ENCODE peak calls at places on chromosome 13, in five cellular contexts. Z is K562, E is SK-N-SH, X is HCT116, F is H1. B is an unnamed sample.

GRCh38 chr13:68944272-68944671 is 1163.4 kb upstream of the ATXN8OS start:
- DNase-seq in F (no peak), X (no peak), Z (no peak), E (peak; percentile 16), B (no peak)

GRCh38 chr13:49791214-49791752 is 1.2 kb downstream of the KPNA3 start:
- DNase-seq in X (no peak), F (no peak), E (peak; percentile 26), Z (no peak), B (peak; percentile 58)

GRCh38 chr13:110799246-110800236 is 86.0 kb downstream of the ING1 start:
- DNase-seq in X (no peak), Z (no peak), E (no peak), F (no peak), B (no peak)

GRCh38 chr13:38636756-38637155 is 50.1 kb upstream of the FREM2 start:
- DNase-seq in X (no peak), F (no peak), E (no peak), Z (no peak), B (no peak)

GRCh38 chr13:111062305-111062704 is 52.8 kb upstream of the ARHGEF7 start:
- DNase-seq in E (no peak), X (no peak), F (no peak), Z (no peak), B (no peak)

GRCh38 chr13:46992383-46992952 is 95.6 kb upstream of the HTR2A start:
- DNase-seq in X (peak; percentile 16), E (no peak), Z (peak; percentile 13), F (no peak), B (no peak)

GRCh38 chr13:33015791-33016323 is 366 bp upstream of the KL start:
- DNase-seq in X (no peak), Z (no peak), E (no peak), F (no peak), B (no peak)

GRCh38 chr13:108408670-108409069 is 139.2 kb downstream of the TNFSF13B start:
- DNase-seq in E (no peak), X (no peak), F (no peak), Z (no peak), B (no peak)

GRCh38 chr13:96091164-96091931 is 1.4 kb downstream of the HS6ST3 start:
- DNase-seq in F (no peak), X (no peak), E (peak; percentile 46), Z (no peak), B (peak; percentile 45)

GRCh38 chr13:54536112-54536511 is 1507.5 kb downstream of the OLFM4 start:
- DNase-seq in X (no peak), Z (no peak), F (no peak), E (peak; percentile 1), B (no peak)

GRCh38 chr13:23608138-23608537 is 37.9 kb downstream of the TNFRSF19 start:
- DNase-seq in X (no peak), E (no peak), Z (no peak), F (no peak), B (no peak)

GRCh38 chr13:23610966-23611486 is 40.8 kb downstream of the TNFRSF19 start:
- DNase-seq in Z (no peak), X (no peak), F (no peak), E (no peak), B (no peak)

GRCh38 chr13:23610187-23610576 is 40.0 kb downstream of the TNFRSF19 start:
- DNase-seq in F (no peak), E (no peak), X (no peak), Z (no peak), B (no peak)

GRCh38 chr13:23608704-23609413 is 38.6 kb downstream of the TNFRSF19 start:
- DNase-seq in E (peak; percentile 75), Z (no peak), X (no peak), F (no peak), B (no peak)

GRCh38 chr13:23609414-23610186 is 39.4 kb downstream of the TNFRSF19 start:
- DNase-seq in Z (no peak), X (no peak), F (no peak), E (no peak), B (no peak)
- TF ChIP-seq JUND in Z (no peak), X (no peak), F (no peak), E (no peak), B (no peak)

GRCh38 chr13:99796175-99796819 is 175.3 kb downstream of the ZIC5 start:
- DNase-seq in X (no peak), F (no peak), Z (peak; percentile 33), E (no peak), B (peak; percentile 18)
- TF ChIP-seq JUND in X (no peak), F (no peak), Z (no peak), E (no peak), B (no peak)

GRCh38 chr13:40588101-40588500 is 78.3 kb downstream of the FOXO1 start:
- DNase-seq in Z (no peak), F (no peak), E (no peak), X (no peak), B (no peak)

GRCh38 chr13:40592035-40592434 is 74.4 kb downstream of the FOXO1 start:
- DNase-seq in Z (no peak), X (no peak), F (no peak), E (no peak), B (no peak)

GRCh38 chr13:40591091-40591490 is 75.3 kb downstream of the FOXO1 start:
- DNase-seq in E (no peak), F (no peak), X (no peak), Z (no peak), B (no peak)

GRCh38 chr13:40590112-40590862 is 76.2 kb downstream of the FOXO1 start:
- DNase-seq in F (no peak), E (no peak), Z (no peak), X (no peak), B (no peak)

DNA sequence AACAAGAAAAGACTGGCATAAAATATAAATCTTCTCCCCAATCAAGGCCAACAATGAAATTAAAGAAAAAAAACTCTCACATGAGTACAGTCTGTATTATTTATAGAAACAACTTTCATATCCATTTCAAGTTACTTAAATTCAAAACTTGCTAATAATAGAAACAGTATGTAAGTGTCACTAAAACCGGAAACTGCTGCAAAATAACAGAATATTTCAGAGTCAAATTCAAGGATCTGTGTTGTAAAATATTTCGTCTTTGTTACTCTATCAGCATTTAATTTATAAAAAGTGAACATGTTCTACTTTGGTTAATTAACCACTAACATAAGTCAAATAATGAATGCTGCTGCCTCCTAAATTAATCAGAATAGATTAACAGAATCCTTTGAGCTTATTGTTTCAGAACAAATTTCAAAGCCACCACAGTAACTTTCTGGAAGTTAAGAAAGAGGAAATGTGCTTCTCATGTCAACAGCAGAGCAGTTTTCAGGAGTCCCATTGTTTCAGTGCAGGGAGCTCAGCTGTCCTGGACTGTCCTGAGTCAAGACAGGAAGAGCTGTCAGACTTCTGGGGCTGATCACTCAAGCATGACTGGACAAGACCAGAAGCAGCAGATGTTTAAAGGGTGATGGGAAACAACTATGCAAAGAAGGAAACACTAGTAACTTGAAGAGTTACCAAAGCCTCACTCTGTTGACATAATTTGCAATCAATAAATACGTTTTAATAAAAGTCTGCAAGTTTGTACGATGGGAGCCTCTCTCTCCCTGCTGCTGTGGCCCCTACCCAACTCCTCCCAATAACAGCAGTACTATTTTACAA is 76.9 kb downstream of the FOXO1 start:
- DNase-seq in Z (no peak), X (no peak), E (no peak), F (no peak), B (no peak)
- TF ChIP-seq JUND in Z (no peak), X (no peak), E (no peak), F (no peak), B (no peak)

DNA sequence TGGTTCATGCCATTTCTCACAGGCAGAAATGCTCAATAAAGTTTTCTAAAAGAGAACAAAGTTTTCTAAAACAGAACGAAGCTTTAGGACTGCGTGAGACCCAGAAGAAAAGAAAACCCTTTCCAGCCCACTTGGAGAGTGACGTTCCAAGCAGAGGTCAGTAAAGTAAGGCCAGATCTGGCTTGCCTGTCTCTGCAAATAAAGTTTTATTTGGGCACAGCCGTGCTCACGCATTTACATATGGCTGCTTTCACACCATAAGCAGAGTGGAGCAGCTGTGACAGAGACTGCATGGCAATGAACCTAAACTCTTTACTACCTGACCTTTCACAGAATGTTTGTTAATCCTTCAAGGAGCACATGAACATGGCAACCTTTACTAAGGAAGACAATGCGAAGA is 23.6 kb downstream of the IRS2 start:
- DNase-seq in Z (no peak), F (no peak), X (no peak), E (no peak), B (no peak)
- TF ChIP-seq JUND in Z (no peak), F (no peak), X (no peak), E (no peak), B (no peak)

B was measured in T47D.